ENCODE peak calls at places on chromosomes 5 and 9, in ten cellular contexts. Z, V, C, N, Y, G, E, I, X and K are unnamed samples.

GRCh38 chr9:137715321-137715720 is 96.5 kb downstream of the EHMT1 start:
- DNase-seq in Z (no peak), V (no peak), C (no peak), N (no peak), Y (no peak), G (no peak), E (no peak), I (no peak), X (no peak), K (no peak)

GRCh38 chr9:34999576-34999975 is 10.0 kb downstream of the DNAJB5 start:
- DNase-seq in Z (no peak), V (no peak), C (no peak), N (no peak), Y (no peak), G (no peak), E (no peak), I (no peak), X (no peak), K (no peak)

GRCh38 chr9:99785010-99785590 is 36.6 kb upstream of the NR4A3 start:
- DNase-seq in Z (no peak), V (no peak), C (no peak), N (no peak), Y (no peak), G (no peak), E (no peak), I (no peak), X (no peak), K (no peak)

GRCh38 chr9:9998491-9999287 is 614.1 kb downstream of the PTPRD start:
- DNase-seq in Z (peak), V (no peak), C (no peak), N (no peak), Y (no peak), G (no peak), E (no peak), I (no peak), X (no peak), K (no peak)

GRCh38 chr5:7927466-7928375 is 58.8 kb downstream of the MTRR start:
- DNase-seq in Z (peak), V (peak), C (no peak), N (peak), Y (peak), G (no peak), E (peak), I (peak), X (peak), K (no peak)

GRCh38 chr9:111668026-111668573 is 6.7 kb downstream of the GNG10 start:
- DNase-seq in Z (no peak), V (no peak), C (no peak), N (no peak), Y (no peak), G (no peak), E (no peak), I (no peak), X (no peak), K (no peak)

GRCh38 chr5:123605822-123606221 is 93.8 kb downstream of the CSNK1G3 start:
- DNase-seq in Z (no peak), V (no peak), C (no peak), N (no peak), Y (no peak), G (no peak), E (no peak), I (no peak), X (no peak), K (no peak)

GRCh38 chr9:110700953-110701352 is 32.4 kb downstream of the MUSK start:
- DNase-seq in Z (no peak), V (no peak), C (no peak), N (no peak), Y (no peak), G (no peak), E (no peak), I (peak), X (no peak), K (no peak)

GRCh38 chr9:34328500-34328982 is 527 bp downstream of the KIF24 start:
- DNase-seq in Z (peak), V (no peak), C (no peak), N (no peak), Y (no peak), G (no peak), E (no peak), I (no peak), X (no peak), K (no peak)

GRCh38 chr9:126388964-126389363 is 62.3 kb downstream of the MVB12B start:
- DNase-seq in Z (no peak), V (no peak), C (no peak), N (no peak), Y (no peak), G (no peak), E (no peak), I (no peak), X (no peak), K (no peak)